ENCODE peak calls at places on chromosome X, in six cellular contexts. C is body of pancreas; B is CD4-positive, alpha-beta memory T cell; M is uterus; J is colonic mucosa; E is pancreas. I is an unnamed sample. For H3K36me3, the result is how much of the 10 kb centered on the place peaks cover.

GRCh38 chrX:1215123-1215823 is 2.8 kb upstream of the CRLF2 start:
- DNase-seq in J (no peak), B (no peak), M (no peak), E (no peak), C (no peak), I (no peak)

GRCh38 chrX:100615015-100615414 is 21.6 kb downstream of the TSPAN6 start:
- DNase-seq in M (no peak), E (no peak), C (no peak), J (peak), B (peak), I (no peak)

GRCh38 chrX:12970691-12971202 is 4.2 kb upstream of the TMSB4X start:
- DNase-seq in B (peak), J (no peak), C (peak), E (peak), M (peak), I (peak)

GRCh38 chrX:82775426-82775825 is 732.7 kb upstream of the POU3F4 start:
- DNase-seq in J (no peak), C (no peak), E (no peak), M (no peak), B (no peak), I (no peak)

GRCh38 chrX:123884809-123885408 is 25.1 kb downstream of the XIAP start:
- DNase-seq in E (no peak), B (peak), M (peak), C (peak), J (peak), I (peak)

GRCh38 chrX:46040001-46040400 is 505.2 kb downstream of the ZNF674 start:
- DNase-seq in B (no peak), E (no peak), M (no peak), J (no peak), C (no peak), I (no peak)

GRCh38 chrX:78652971-78653822 is 5.9 kb downstream of the RTL3 start:
- DNase-seq in M (no peak), J (no peak), B (no peak), E (no peak), C (no peak), I (no peak)

GRCh38 chrX:38798956-38799355 is 2.3 kb upstream of the MID1IP1 start:
- DNase-seq in C (no peak), E (no peak), J (no peak), M (no peak), B (no peak), I (no peak)

GRCh38 chrX:65706041-65706828 is 38.8 kb downstream of the MSN start:
- DNase-seq in B (no peak), M (peak), C (no peak), E (no peak), J (no peak), I (no peak)

GRCh38 chrX:22090181-22090580 is 58.1 kb downstream of the PHEX start:
- DNase-seq in C (no peak), M (no peak), E (no peak), B (no peak), J (no peak), I (no peak)

GRCh38 chrX:29478336-29479069 is 736.9 kb upstream of the MAGEB2 start:
- DNase-seq in J (peak), M (no peak), C (peak), E (peak), B (no peak), I (no peak)

GRCh38 chrX:23901805-23902204 is 5.9 kb downstream of the APOO start:
- DNase-seq in E (no peak), J (peak), C (peak), B (peak), M (peak), I (no peak)

GRCh38 chrX:41781500-41781899 is 57.5 kb downstream of the GPR82 start:
- DNase-seq in M (no peak), C (no peak), J (no peak), B (peak), E (no peak), I (peak)

GRCh38 chrX:19807414-19807813 is 80.0 kb downstream of the SH3KBP1 start:
- DNase-seq in B (no peak), J (no peak), E (no peak), M (no peak), C (no peak), I (no peak)
- H3K27ac ChIP-seq in B (no peak), J (no peak), E (no peak), M (no peak), C (no peak), I (no peak)

DNA sequence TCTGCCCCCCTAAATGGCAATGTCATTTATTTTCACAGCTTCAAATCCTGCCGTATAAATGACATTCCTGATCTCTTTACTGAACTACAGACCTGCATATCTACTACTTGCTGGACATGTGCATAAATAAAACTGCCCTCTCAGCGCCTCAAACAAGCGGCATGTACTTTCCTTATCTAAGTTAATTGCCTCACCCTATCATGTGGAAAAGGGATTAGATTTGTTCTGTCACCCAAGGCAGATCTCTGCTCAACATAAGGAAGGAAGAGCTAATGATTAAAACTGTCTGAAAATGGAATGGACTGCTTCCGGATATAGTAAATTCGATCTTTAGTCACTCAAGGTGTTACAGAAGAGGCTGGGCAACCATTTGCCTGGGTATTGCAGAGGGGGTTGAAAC is 37.2 kb downstream of the DLG3 start:
- DNase-seq in C (no peak), B (no peak), M (no peak), J (no peak), E (no peak), I (no peak)
- H3K36me3 ChIP-seq in C (under half), B (under half), M (under half), J (under half), E (under half), I (under half)

GRCh38 chrX:154517101-154517781 is 1.2 kb upstream of the FAM3A start:
- DNase-seq in E (no peak), C (no peak), J (peak), B (no peak), M (peak), I (no peak)
- H3K4me3 ChIP-seq in E (no peak), C (no peak), J (peak), B (no peak), M (peak), I (peak)

GRCh38 chrX:136061302-136061701 is 76.1 kb downstream of the SLC9A6 start:
- DNase-seq in J (no peak), B (no peak), E (no peak), M (no peak), C (no peak), I (no peak)

GRCh38 chrX:136057567-136057966 is 72.3 kb downstream of the SLC9A6 start:
- DNase-seq in E (no peak), B (no peak), M (no peak), C (no peak), J (no peak), I (no peak)

GRCh38 chrX:136059350-136059749 is 74.1 kb downstream of the SLC9A6 start:
- DNase-seq in E (no peak), J (no peak), C (no peak), M (no peak), B (no peak), I (no peak)

GRCh38 chrX:136055651-136056221 is 70.5 kb downstream of the SLC9A6 start:
- DNase-seq in C (no peak), B (no peak), J (no peak), E (no peak), M (peak), I (no peak)
- H3K27ac ChIP-seq in C (no peak), B (no peak), J (no peak), E (no peak), M (peak), I (no peak)

DNA sequence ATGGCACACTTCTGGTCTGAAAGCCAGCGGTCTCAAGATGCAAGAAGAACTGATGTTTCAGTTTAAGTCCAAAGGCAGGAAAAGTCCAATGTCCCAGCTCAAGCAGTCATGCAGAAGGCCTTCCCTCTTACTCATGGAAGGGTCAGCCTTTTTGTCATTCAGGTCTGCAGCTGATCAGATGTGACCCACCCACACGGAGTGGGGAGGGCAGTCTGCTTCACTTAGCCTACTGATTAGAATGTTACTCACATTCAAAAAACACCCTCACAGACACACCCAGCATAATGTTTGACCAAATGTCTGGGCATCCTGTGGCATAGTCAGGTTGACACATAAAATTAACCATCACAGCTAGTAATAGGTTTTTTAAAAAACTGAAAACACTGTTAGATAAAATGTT is 6.6 kb downstream of the HCCS start:
- DNase-seq in B (no peak), J (no peak), C (no peak), M (no peak), E (no peak), I (no peak)
- H3K36me3 ChIP-seq in B (under half), J (under half), C (under half), M (under half), E (under half), I (under half)

DNA sequence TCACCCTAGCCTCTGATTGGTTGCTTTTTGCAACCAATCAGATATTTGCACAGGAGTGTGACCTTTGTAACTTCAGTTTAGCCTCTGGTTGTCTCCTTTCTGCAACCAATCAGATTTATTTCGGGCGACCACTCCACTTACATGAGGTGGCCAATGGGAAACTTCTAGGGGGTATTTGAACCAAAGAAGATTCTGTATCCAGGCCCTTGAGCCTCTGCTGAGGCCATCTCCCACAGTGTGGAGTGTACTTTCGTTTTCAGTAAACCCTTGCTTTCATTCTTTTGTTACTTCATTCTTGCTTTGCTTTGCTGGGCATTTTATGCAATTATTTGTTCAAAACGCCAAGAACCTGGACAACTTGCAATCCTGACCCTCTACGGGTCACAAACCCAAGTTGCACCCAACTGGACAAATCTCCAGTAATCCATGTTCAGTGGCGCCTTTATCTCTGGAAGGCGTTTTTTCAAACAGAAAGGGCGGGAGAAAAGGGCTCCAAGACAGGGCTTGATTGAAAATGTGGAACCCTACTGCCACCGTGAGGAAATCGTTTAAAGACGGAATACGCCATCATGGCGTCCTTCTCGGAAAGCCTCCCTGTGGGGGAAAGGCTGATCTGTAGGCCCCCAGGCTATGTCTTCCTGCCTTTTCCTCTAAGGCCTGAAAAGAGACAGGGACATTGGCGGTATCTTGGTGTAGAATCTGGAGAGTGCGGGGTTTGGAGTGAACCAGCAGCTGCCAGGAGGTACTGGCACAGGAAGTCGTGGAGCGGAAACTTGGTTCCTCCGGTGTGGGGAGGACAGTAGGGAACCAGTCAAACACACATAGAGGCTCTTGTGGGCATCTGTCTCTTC is 184.6 kb downstream of the OR13H1 start:
- DNase-seq in M (peak), J (peak), B (peak), C (no peak), E (peak), I (peak)
- H3K4me3 ChIP-seq in M (peak), J (peak), B (no peak), C (no peak), E (peak), I (no peak)

GRCh38 chrX:3527811-3528210 is 181.4 kb upstream of the MXRA5 start:
- DNase-seq in J (no peak), C (no peak), B (no peak), M (no peak), E (no peak), I (no peak)
- H3K27ac ChIP-seq in J (no peak), C (no peak), B (no peak), M (no peak), E (no peak), I (no peak)

I was measured in naive thymus-derived CD4-positive, alpha-beta T cell.